ENCODE peak calls at places on chromosome 4, in ten cellular contexts. One of them, this sample, is unnamed. For H3K36me3, the result is how much of the 10 kb centered on the place peaks cover.

GRCh38 chr4:40820101-40820500 is 70.3 kb downstream of the NSUN7 start:
- DNase-seq in astrocyte: no peak
- DNase-seq in PC-3: no peak
- DNase-seq in mammary epithelial cell: no peak
- DNase-seq in HepG2: no peak
- DNase-seq in fibroblast of lung: no peak
- DNase-seq in H1: peak
- DNase-seq in neural progenitor cell: no peak
- DNase-seq in DND-41: no peak
- DNase-seq in hepatocyte: no peak
- DNase-seq in this sample: no peak

GRCh38 chr4:3010998-3011397 is 47.6 kb downstream of the GRK4 start:
- DNase-seq in astrocyte: peak
- DNase-seq in PC-3: peak
- DNase-seq in mammary epithelial cell: peak
- DNase-seq in HepG2: no peak
- DNase-seq in fibroblast of lung: peak
- DNase-seq in H1: no peak
- DNase-seq in neural progenitor cell: no peak
- DNase-seq in DND-41: no peak
- DNase-seq in hepatocyte: no peak
- DNase-seq in this sample: no peak

GRCh38 chr4:26491449-26492170 is 1.3 kb upstream of the CCKAR start:
- DNase-seq in astrocyte: no peak
- DNase-seq in PC-3: no peak
- DNase-seq in mammary epithelial cell: no peak
- DNase-seq in HepG2: no peak
- DNase-seq in fibroblast of lung: no peak
- DNase-seq in H1: peak
- DNase-seq in neural progenitor cell: no peak
- DNase-seq in DND-41: no peak
- DNase-seq in hepatocyte: no peak
- DNase-seq in this sample: peak

GRCh38 chr4:99062120-99062519 is 26.5 kb downstream of the ADH5 start:
- DNase-seq in astrocyte: no peak
- DNase-seq in PC-3: no peak
- DNase-seq in mammary epithelial cell: no peak
- DNase-seq in HepG2: no peak
- DNase-seq in fibroblast of lung: no peak
- DNase-seq in H1: no peak
- DNase-seq in neural progenitor cell: no peak
- DNase-seq in DND-41: no peak
- DNase-seq in hepatocyte: no peak
- DNase-seq in this sample: no peak

GRCh38 chr4:54484361-54484760 is 173.4 kb upstream of the KIT start:
- DNase-seq in astrocyte: no peak
- DNase-seq in PC-3: peak
- DNase-seq in mammary epithelial cell: peak
- DNase-seq in HepG2: no peak
- DNase-seq in fibroblast of lung: no peak
- DNase-seq in H1: no peak
- DNase-seq in neural progenitor cell: no peak
- DNase-seq in DND-41: no peak
- DNase-seq in hepatocyte: no peak
- DNase-seq in this sample: no peak

GRCh38 chr4:151361126-151361525 is 35.7 kb upstream of the SH3D19 start:
- DNase-seq in astrocyte: no peak
- DNase-seq in PC-3: no peak
- DNase-seq in mammary epithelial cell: no peak
- DNase-seq in HepG2: no peak
- DNase-seq in fibroblast of lung: no peak
- DNase-seq in H1: no peak
- DNase-seq in neural progenitor cell: no peak
- DNase-seq in DND-41: no peak
- DNase-seq in hepatocyte: no peak
- DNase-seq in this sample: no peak

GRCh38 chr4:681736-682451 is 7.1 kb downstream of the SLC49A3 start:
- DNase-seq in astrocyte: no peak
- DNase-seq in PC-3: peak
- DNase-seq in mammary epithelial cell: no peak
- DNase-seq in HepG2: peak
- DNase-seq in fibroblast of lung: no peak
- DNase-seq in H1: peak
- DNase-seq in neural progenitor cell: peak
- DNase-seq in DND-41: peak
- DNase-seq in hepatocyte: peak
- DNase-seq in this sample: no peak

GRCh38 chr4:131302108-131302507 is 1847.0 kb upstream of the PCDH10 start:
- DNase-seq in astrocyte: no peak
- DNase-seq in PC-3: no peak
- DNase-seq in mammary epithelial cell: no peak
- DNase-seq in HepG2: peak
- DNase-seq in fibroblast of lung: no peak
- DNase-seq in H1: no peak
- DNase-seq in neural progenitor cell: peak
- DNase-seq in DND-41: no peak
- DNase-seq in hepatocyte: no peak
- DNase-seq in this sample: no peak

GRCh38 chr4:85732124-85732523 is 257.2 kb downstream of the ARHGAP24 start:
- DNase-seq in astrocyte: no peak
- DNase-seq in PC-3: no peak
- DNase-seq in mammary epithelial cell: no peak
- DNase-seq in HepG2: no peak
- DNase-seq in fibroblast of lung: no peak
- DNase-seq in H1: no peak
- DNase-seq in neural progenitor cell: no peak
- DNase-seq in DND-41: no peak
- DNase-seq in hepatocyte: no peak
- DNase-seq in this sample: no peak

GRCh38 chr4:111639876-111640275 is 505.4 kb upstream of the FAM241A start:
- DNase-seq in astrocyte: peak
- DNase-seq in PC-3: peak
- DNase-seq in mammary epithelial cell: peak
- DNase-seq in HepG2: no peak
- DNase-seq in fibroblast of lung: no peak
- DNase-seq in H1: no peak
- DNase-seq in neural progenitor cell: peak
- DNase-seq in DND-41: no peak
- DNase-seq in hepatocyte: peak
- DNase-seq in this sample: peak

GRCh38 chr4:84582988-84583870 is at the start of gene CDS1:
- DNase-seq in astrocyte: no peak
- DNase-seq in PC-3: peak
- DNase-seq in mammary epithelial cell: peak
- DNase-seq in HepG2: no peak
- DNase-seq in fibroblast of lung: no peak
- DNase-seq in H1: peak
- DNase-seq in neural progenitor cell: peak
- DNase-seq in DND-41: no peak
- DNase-seq in hepatocyte: peak
- DNase-seq in this sample: no peak
- TF ChIP-seq EZH2 in astrocyte: peak
- TF ChIP-seq EZH2 in PC-3: no peak
- TF ChIP-seq EZH2 in mammary epithelial cell: no peak
- TF ChIP-seq EZH2 in HepG2: no peak
- TF ChIP-seq EZH2 in fibroblast of lung: peak
- TF ChIP-seq EZH2 in H1: no peak
- TF ChIP-seq EZH2 in neural progenitor cell: no peak
- TF ChIP-seq EZH2 in DND-41: no peak
- TF ChIP-seq EZH2 in hepatocyte: no peak
- TF ChIP-seq EZH2 in this sample: no peak

DNA sequence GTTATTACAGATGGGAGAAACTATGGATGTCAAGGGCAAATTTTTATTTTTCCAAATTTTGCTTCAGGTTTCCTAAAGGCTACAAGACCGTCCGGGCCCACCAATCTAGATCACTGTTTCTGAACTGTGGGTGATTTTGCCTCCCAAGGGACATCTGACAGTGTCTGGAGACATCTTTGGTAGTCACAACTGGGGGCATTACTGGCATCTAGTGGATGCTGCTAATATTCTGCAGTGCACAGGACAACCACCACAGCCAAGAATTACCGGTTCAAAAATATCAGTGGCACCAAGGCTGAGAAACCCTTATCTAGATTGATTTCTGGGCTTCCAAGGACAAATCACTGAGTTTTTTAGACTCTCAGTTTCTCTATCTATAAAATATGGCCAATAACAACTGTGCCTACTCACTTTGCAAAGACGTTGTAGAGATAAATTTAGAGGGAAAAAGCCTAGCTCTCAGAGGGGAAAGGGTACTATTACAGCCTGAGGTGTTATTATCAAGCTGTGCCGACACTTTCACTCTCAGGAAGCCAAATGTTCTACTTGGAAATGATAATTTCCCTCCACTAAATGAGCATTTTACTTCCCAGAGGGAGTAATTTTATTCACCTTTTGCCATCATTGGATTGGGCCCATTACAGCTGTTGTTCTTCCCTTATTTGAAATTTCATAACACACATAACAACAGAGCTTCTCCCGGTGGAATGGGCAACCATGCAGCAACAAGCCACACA is 442.1 kb downstream of the CENPC start:
- DNase-seq in astrocyte: no peak
- DNase-seq in PC-3: peak
- DNase-seq in mammary epithelial cell: no peak
- DNase-seq in HepG2: no peak
- DNase-seq in fibroblast of lung: no peak
- DNase-seq in H1: no peak
- DNase-seq in neural progenitor cell: peak
- DNase-seq in DND-41: no peak
- DNase-seq in hepatocyte: no peak
- DNase-seq in this sample: peak
- TF ChIP-seq CTCF in astrocyte: no peak
- TF ChIP-seq CTCF in PC-3: peak
- TF ChIP-seq CTCF in mammary epithelial cell: no peak
- TF ChIP-seq CTCF in HepG2: no peak
- TF ChIP-seq CTCF in fibroblast of lung: no peak
- TF ChIP-seq CTCF in H1: no peak
- TF ChIP-seq CTCF in neural progenitor cell: no peak
- TF ChIP-seq CTCF in DND-41: no peak
- TF ChIP-seq CTCF in hepatocyte: no peak
- TF ChIP-seq CTCF in this sample: peak

DNA sequence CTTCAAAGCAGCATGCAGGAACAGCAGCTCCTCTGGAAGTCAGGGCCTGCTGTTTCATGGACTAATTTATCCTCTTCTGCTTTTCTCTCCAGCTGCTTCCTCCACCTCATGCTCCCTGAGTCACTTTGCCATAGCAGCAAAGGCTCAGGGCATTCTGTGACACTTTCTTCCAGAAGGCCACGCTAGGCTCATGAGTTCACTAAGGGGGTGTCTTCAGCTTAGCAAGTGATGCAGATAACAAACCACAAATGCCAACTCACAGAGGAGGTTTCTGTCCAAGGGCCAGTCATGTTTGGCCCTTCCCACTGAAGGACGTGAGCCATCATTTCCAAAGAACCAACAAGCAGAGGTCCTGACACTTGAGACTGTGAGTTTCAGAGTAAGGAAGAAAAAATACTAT is 200.2 kb downstream of the ADGRA3 start:
- DNase-seq in astrocyte: peak
- DNase-seq in PC-3: peak
- DNase-seq in mammary epithelial cell: peak
- DNase-seq in HepG2: no peak
- DNase-seq in fibroblast of lung: no peak
- DNase-seq in H1: no peak
- DNase-seq in neural progenitor cell: no peak
- DNase-seq in DND-41: no peak
- DNase-seq in hepatocyte: peak
- DNase-seq in this sample: no peak
- H3K36me3 ChIP-seq in astrocyte: under half
- H3K36me3 ChIP-seq in PC-3: under half
- H3K36me3 ChIP-seq in mammary epithelial cell: under half
- H3K36me3 ChIP-seq in HepG2: under half
- H3K36me3 ChIP-seq in fibroblast of lung: under half
- H3K36me3 ChIP-seq in H1: under half
- H3K36me3 ChIP-seq in neural progenitor cell: under half
- H3K36me3 ChIP-seq in DND-41: under half
- H3K36me3 ChIP-seq in hepatocyte: under half
- H3K36me3 ChIP-seq in this sample: under half

GRCh38 chr4:155757745-155758265 is 1.0 kb upstream of the GUCY1B1 start:
- DNase-seq in astrocyte: no peak
- DNase-seq in PC-3: no peak
- DNase-seq in mammary epithelial cell: no peak
- DNase-seq in HepG2: no peak
- DNase-seq in fibroblast of lung: no peak
- DNase-seq in H1: no peak
- DNase-seq in neural progenitor cell: no peak
- DNase-seq in DND-41: no peak
- DNase-seq in hepatocyte: no peak
- DNase-seq in this sample: no peak

GRCh38 chr4:155758500-155759371 is at the start of gene GUCY1B1:
- DNase-seq in astrocyte: peak
- DNase-seq in PC-3: peak
- DNase-seq in mammary epithelial cell: peak
- DNase-seq in HepG2: no peak
- DNase-seq in fibroblast of lung: peak
- DNase-seq in H1: peak
- DNase-seq in neural progenitor cell: peak
- DNase-seq in DND-41: peak
- DNase-seq in hepatocyte: peak
- DNase-seq in this sample: peak

GRCh38 chr4:155761916-155762315 is 3.1 kb downstream of the GUCY1B1 start:
- DNase-seq in astrocyte: no peak
- DNase-seq in PC-3: no peak
- DNase-seq in mammary epithelial cell: no peak
- DNase-seq in HepG2: no peak
- DNase-seq in fibroblast of lung: no peak
- DNase-seq in H1: no peak
- DNase-seq in neural progenitor cell: peak
- DNase-seq in DND-41: no peak
- DNase-seq in hepatocyte: no peak
- DNase-seq in this sample: no peak

GRCh38 chr4:155761047-155761446 is 2.2 kb downstream of the GUCY1B1 start:
- DNase-seq in astrocyte: no peak
- DNase-seq in PC-3: no peak
- DNase-seq in mammary epithelial cell: no peak
- DNase-seq in HepG2: no peak
- DNase-seq in fibroblast of lung: no peak
- DNase-seq in H1: no peak
- DNase-seq in neural progenitor cell: no peak
- DNase-seq in DND-41: no peak
- DNase-seq in hepatocyte: no peak
- DNase-seq in this sample: no peak

GRCh38 chr4:155759372-155760252 is 791 bp downstream of the GUCY1B1 start:
- DNase-seq in astrocyte: no peak
- DNase-seq in PC-3: peak
- DNase-seq in mammary epithelial cell: peak
- DNase-seq in HepG2: no peak
- DNase-seq in fibroblast of lung: peak
- DNase-seq in H1: peak
- DNase-seq in neural progenitor cell: peak
- DNase-seq in DND-41: no peak
- DNase-seq in hepatocyte: peak
- DNase-seq in this sample: peak
- TF ChIP-seq EZH2 in astrocyte: no peak
- TF ChIP-seq EZH2 in PC-3: no peak
- TF ChIP-seq EZH2 in mammary epithelial cell: peak
- TF ChIP-seq EZH2 in HepG2: no peak
- TF ChIP-seq EZH2 in fibroblast of lung: no peak
- TF ChIP-seq EZH2 in H1: peak
- TF ChIP-seq EZH2 in neural progenitor cell: peak
- TF ChIP-seq EZH2 in DND-41: no peak
- TF ChIP-seq EZH2 in hepatocyte: peak
- TF ChIP-seq EZH2 in this sample: peak

GRCh38 chr4:181261279-181261678 is 981.9 kb upstream of the TENM3 start:
- DNase-seq in astrocyte: peak
- DNase-seq in PC-3: no peak
- DNase-seq in mammary epithelial cell: no peak
- DNase-seq in HepG2: no peak
- DNase-seq in fibroblast of lung: peak
- DNase-seq in H1: no peak
- DNase-seq in neural progenitor cell: peak
- DNase-seq in DND-41: no peak
- DNase-seq in hepatocyte: peak
- DNase-seq in this sample: peak
- TF ChIP-seq CTCF in astrocyte: peak
- TF ChIP-seq CTCF in PC-3: no peak
- TF ChIP-seq CTCF in mammary epithelial cell: peak
- TF ChIP-seq CTCF in HepG2: no peak
- TF ChIP-seq CTCF in fibroblast of lung: no peak
- TF ChIP-seq CTCF in H1: peak
- TF ChIP-seq CTCF in neural progenitor cell: peak
- TF ChIP-seq CTCF in DND-41: no peak
- TF ChIP-seq CTCF in hepatocyte: peak
- TF ChIP-seq CTCF in this sample: peak

This sample was measured in A673.